ENCODE peak calls at places on chromosome 18, in ten cellular contexts. One of them, this sample, is unnamed.
A peak's percentile ranks its signal among the peaks of the same experiment; 100 is the strongest.

GRCh38 chr18:5294113-5294617 is 1.4 kb downstream of the ZBTB14 start:
- DNase-seq in HepG2: no peak
- DNase-seq in sigmoid colon: peak; percentile 73
- DNase-seq in K562: peak; percentile 16
- DNase-seq in A549: no peak
- DNase-seq in upper lobe of left lung: no peak
- DNase-seq in stomach: peak; percentile 61
- DNase-seq in ovary: no peak
- DNase-seq in H1: no peak
- DNase-seq in transverse colon: peak; percentile 73
- DNase-seq in this sample: peak; percentile 20

GRCh38 chr18:25164211-25164836 is 187.6 kb downstream of the ZNF521 start:
- DNase-seq in stomach: no peak
- DNase-seq in sigmoid colon: no peak
- DNase-seq in HepG2: no peak
- DNase-seq in ovary: no peak
- DNase-seq in A549: no peak
- DNase-seq in upper lobe of left lung: no peak
- DNase-seq in H1: no peak
- DNase-seq in K562: no peak
- DNase-seq in transverse colon: no peak
- DNase-seq in this sample: no peak

GRCh38 chr18:37778417-37779165 is 213.0 kb upstream of the CELF4 start:
- DNase-seq in K562: peak; percentile 58
- DNase-seq in sigmoid colon: no peak
- DNase-seq in HepG2: peak; percentile 37
- DNase-seq in H1: peak; percentile 84
- DNase-seq in transverse colon: peak; percentile 43
- DNase-seq in A549: peak; percentile 13
- DNase-seq in ovary: no peak
- DNase-seq in stomach: peak; percentile 46
- DNase-seq in upper lobe of left lung: peak; percentile 77
- DNase-seq in this sample: no peak

GRCh38 chr18:76246579-76246978 is 248.5 kb downstream of the ZNF516 start:
- DNase-seq in A549: no peak
- DNase-seq in sigmoid colon: no peak
- DNase-seq in HepG2: no peak
- DNase-seq in K562: no peak
- DNase-seq in ovary: no peak
- DNase-seq in stomach: no peak
- DNase-seq in transverse colon: no peak
- DNase-seq in H1: no peak
- DNase-seq in upper lobe of left lung: no peak
- DNase-seq in this sample: no peak

GRCh38 chr18:23994361-23994902 is 20.1 kb upstream of the TTC39C start:
- DNase-seq in upper lobe of left lung: no peak
- DNase-seq in transverse colon: peak; percentile 30
- DNase-seq in sigmoid colon: peak; percentile 80
- DNase-seq in K562: no peak
- DNase-seq in stomach: no peak
- DNase-seq in ovary: peak; percentile 42
- DNase-seq in H1: no peak
- DNase-seq in A549: no peak
- DNase-seq in HepG2: peak; percentile 52
- DNase-seq in this sample: peak; percentile 21

GRCh38 chr18:11726556-11726955 is 37.5 kb downstream of the GNAL start:
- DNase-seq in transverse colon: no peak
- DNase-seq in K562: no peak
- DNase-seq in sigmoid colon: no peak
- DNase-seq in H1: no peak
- DNase-seq in stomach: no peak
- DNase-seq in ovary: no peak
- DNase-seq in A549: no peak
- DNase-seq in upper lobe of left lung: no peak
- DNase-seq in HepG2: no peak
- DNase-seq in this sample: no peak

GRCh38 chr18:66599190-66599589 is 4.7 kb downstream of the CDH19 start:
- DNase-seq in H1: no peak
- DNase-seq in stomach: no peak
- DNase-seq in transverse colon: no peak
- DNase-seq in ovary: no peak
- DNase-seq in A549: no peak
- DNase-seq in sigmoid colon: no peak
- DNase-seq in K562: no peak
- DNase-seq in upper lobe of left lung: no peak
- DNase-seq in HepG2: peak; percentile 69
- DNase-seq in this sample: no peak

GRCh38 chr18:56984731-56985130 is 162.2 kb upstream of the BOD1L2 start:
- DNase-seq in K562: no peak
- DNase-seq in ovary: no peak
- DNase-seq in sigmoid colon: no peak
- DNase-seq in H1: no peak
- DNase-seq in stomach: no peak
- DNase-seq in HepG2: peak; percentile 2
- DNase-seq in A549: no peak
- DNase-seq in transverse colon: no peak
- DNase-seq in upper lobe of left lung: no peak
- DNase-seq in this sample: no peak

GRCh38 chr18:50982802-50983179 is 15.0 kb downstream of the ELAC1 start:
- DNase-seq in A549: no peak
- DNase-seq in stomach: no peak
- DNase-seq in HepG2: no peak
- DNase-seq in ovary: no peak
- DNase-seq in transverse colon: no peak
- DNase-seq in K562: no peak
- DNase-seq in sigmoid colon: no peak
- DNase-seq in upper lobe of left lung: no peak
- DNase-seq in H1: no peak
- DNase-seq in this sample: no peak

GRCh38 chr18:77131100-77131651 is 1.4 kb downstream of the MBP start:
- DNase-seq in H1: no peak
- DNase-seq in stomach: no peak
- DNase-seq in transverse colon: peak; percentile 46
- DNase-seq in HepG2: no peak
- DNase-seq in ovary: peak; percentile 38
- DNase-seq in upper lobe of left lung: peak; percentile 89
- DNase-seq in K562: no peak
- DNase-seq in A549: no peak
- DNase-seq in sigmoid colon: peak; percentile 64
- DNase-seq in this sample: peak; percentile 44

GRCh38 chr18:22609642-22610041 is 191.9 kb upstream of the CTAGE1 start:
- DNase-seq in HepG2: peak; percentile 16
- DNase-seq in A549: peak; percentile 27
- DNase-seq in K562: no peak
- DNase-seq in transverse colon: peak; percentile 47
- DNase-seq in H1: no peak
- DNase-seq in sigmoid colon: no peak
- DNase-seq in stomach: peak; percentile 66
- DNase-seq in upper lobe of left lung: no peak
- DNase-seq in ovary: no peak
- DNase-seq in this sample: no peak

GRCh38 chr18:58216071-58216471 is 172.0 kb downstream of the NEDD4L start:
- DNase-seq in transverse colon: peak; percentile 44
- DNase-seq in K562: no peak
- DNase-seq in A549: no peak
- DNase-seq in ovary: peak; percentile 17
- DNase-seq in HepG2: no peak
- DNase-seq in stomach: no peak
- DNase-seq in upper lobe of left lung: no peak
- DNase-seq in H1: peak; percentile 46
- DNase-seq in sigmoid colon: no peak
- DNase-seq in this sample: no peak

GRCh38 chr18:35525795-35526475 is 28.2 kb upstream of the INO80C start:
- DNase-seq in stomach: no peak
- DNase-seq in A549: no peak
- DNase-seq in ovary: no peak
- DNase-seq in HepG2: no peak
- DNase-seq in H1: no peak
- DNase-seq in transverse colon: no peak
- DNase-seq in upper lobe of left lung: no peak
- DNase-seq in sigmoid colon: no peak
- DNase-seq in K562: no peak
- DNase-seq in this sample: no peak

GRCh38 chr18:77132369-77133050 is at the start of gene MBP:
- DNase-seq in transverse colon: peak; percentile 92
- DNase-seq in K562: no peak
- DNase-seq in upper lobe of left lung: peak; percentile 96
- DNase-seq in H1: no peak
- DNase-seq in HepG2: no peak
- DNase-seq in sigmoid colon: peak; percentile 82
- DNase-seq in ovary: peak; percentile 67
- DNase-seq in stomach: peak; percentile 93
- DNase-seq in A549: no peak
- DNase-seq in this sample: no peak

GRCh38 chr18:10064267-10064666 is 150.5 kb downstream of the VAPA start:
- DNase-seq in HepG2: no peak
- DNase-seq in stomach: no peak
- DNase-seq in sigmoid colon: no peak
- DNase-seq in ovary: no peak
- DNase-seq in K562: no peak
- DNase-seq in upper lobe of left lung: no peak
- DNase-seq in H1: no peak
- DNase-seq in A549: no peak
- DNase-seq in transverse colon: no peak
- DNase-seq in this sample: no peak

GRCh38 chr18:55334875-55335274 is 253.1 kb downstream of the TCF4 start:
- DNase-seq in ovary: no peak
- DNase-seq in K562: no peak
- DNase-seq in HepG2: no peak
- DNase-seq in transverse colon: peak; percentile 16
- DNase-seq in H1: no peak
- DNase-seq in A549: no peak
- DNase-seq in sigmoid colon: peak; percentile 71
- DNase-seq in stomach: no peak
- DNase-seq in upper lobe of left lung: no peak
- DNase-seq in this sample: peak; percentile 62

GRCh38 chr18:79746730-79747129 is 51.0 kb upstream of the KCNG2 start:
- DNase-seq in upper lobe of left lung: no peak
- DNase-seq in ovary: no peak
- DNase-seq in sigmoid colon: peak; percentile 33
- DNase-seq in K562: no peak
- DNase-seq in transverse colon: no peak
- DNase-seq in stomach: no peak
- DNase-seq in HepG2: no peak
- DNase-seq in H1: no peak
- DNase-seq in A549: no peak
- DNase-seq in this sample: no peak
- H3K4me1 ChIP-seq in upper lobe of left lung: no peaks in the 10 kb centered on the region
- H3K4me1 ChIP-seq in ovary: no peaks in the 10 kb centered on the region
- H3K4me1 ChIP-seq in sigmoid colon: no peaks in the 10 kb centered on the region
- H3K4me1 ChIP-seq in K562: no peaks in the 10 kb centered on the region
- H3K4me1 ChIP-seq in transverse colon: peaks cover 5% of the 10 kb centered on the region
- H3K4me1 ChIP-seq in stomach: no peaks in the 10 kb centered on the region
- H3K4me1 ChIP-seq in HepG2: no peaks in the 10 kb centered on the region
- H3K4me1 ChIP-seq in H1: no peaks in the 10 kb centered on the region
- H3K4me1 ChIP-seq in A549: no peaks in the 10 kb centered on the region
- H3K4me1 ChIP-seq in this sample: no peaks in the 10 kb centered on the region

DNA sequence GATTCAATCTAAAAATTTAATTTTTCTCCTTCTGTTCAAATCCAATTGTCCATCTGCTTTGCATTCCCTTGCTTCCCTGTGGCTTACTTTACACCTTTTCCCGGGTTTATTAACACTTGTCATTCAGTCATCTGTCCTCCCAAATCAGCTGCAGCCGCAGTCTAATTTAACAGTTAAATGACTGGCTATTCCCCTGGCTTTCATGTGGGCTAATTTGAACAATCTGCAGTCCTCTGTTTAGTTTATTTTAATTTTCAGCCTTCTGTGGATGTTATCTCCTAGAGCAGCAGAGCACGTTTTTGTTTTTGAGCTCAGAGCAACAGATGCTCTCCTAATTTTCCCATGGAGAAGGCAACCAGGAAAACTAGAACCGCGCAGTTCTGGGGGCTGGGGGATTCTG is 55.0 kb downstream of the MEP1B start:
- DNase-seq in HepG2: no peak
- DNase-seq in stomach: no peak
- DNase-seq in ovary: no peak
- DNase-seq in A549: no peak
- DNase-seq in H1: no peak
- DNase-seq in upper lobe of left lung: no peak
- DNase-seq in K562: no peak
- DNase-seq in sigmoid colon: no peak
- DNase-seq in transverse colon: no peak
- DNase-seq in this sample: no peak
- TF ChIP-seq POLR2A in HepG2: no peak
- TF ChIP-seq POLR2A in stomach: no peak
- TF ChIP-seq POLR2A in ovary: no peak
- TF ChIP-seq POLR2A in A549: no peak
- TF ChIP-seq POLR2A in H1: no peak
- TF ChIP-seq POLR2A in upper lobe of left lung: no peak
- TF ChIP-seq POLR2A in K562: no peak
- TF ChIP-seq POLR2A in sigmoid colon: no peak
- TF ChIP-seq POLR2A in transverse colon: no peak
- TF ChIP-seq POLR2A in this sample: no peak

GRCh38 chr18:39591647-39592046 is 2026.0 kb upstream of the CELF4 start:
- DNase-seq in H1: peak; percentile 61
- DNase-seq in upper lobe of left lung: no peak
- DNase-seq in K562: no peak
- DNase-seq in HepG2: no peak
- DNase-seq in stomach: no peak
- DNase-seq in sigmoid colon: no peak
- DNase-seq in ovary: no peak
- DNase-seq in A549: no peak
- DNase-seq in transverse colon: no peak
- DNase-seq in this sample: no peak
- TF ChIP-seq EP300 in H1: no peak
- TF ChIP-seq EP300 in upper lobe of left lung: no peak
- TF ChIP-seq EP300 in K562: no peak
- TF ChIP-seq EP300 in HepG2: no peak
- TF ChIP-seq EP300 in stomach: no peak
- TF ChIP-seq EP300 in sigmoid colon: no peak
- TF ChIP-seq EP300 in ovary: no peak
- TF ChIP-seq EP300 in A549: no peak
- TF ChIP-seq EP300 in transverse colon: no peak
- TF ChIP-seq EP300 in this sample: no peak

GRCh38 chr18:2644535-2644934 is 11.0 kb upstream of the SMCHD1 start:
- DNase-seq in H1: no peak
- DNase-seq in transverse colon: no peak
- DNase-seq in stomach: no peak
- DNase-seq in K562: no peak
- DNase-seq in A549: no peak
- DNase-seq in ovary: no peak
- DNase-seq in upper lobe of left lung: no peak
- DNase-seq in HepG2: no peak
- DNase-seq in sigmoid colon: no peak
- DNase-seq in this sample: no peak

GRCh38 chr18:2641638-2642037 is 13.9 kb upstream of the SMCHD1 start:
- DNase-seq in K562: no peak
- DNase-seq in HepG2: no peak
- DNase-seq in sigmoid colon: no peak
- DNase-seq in upper lobe of left lung: no peak
- DNase-seq in A549: no peak
- DNase-seq in H1: no peak
- DNase-seq in ovary: no peak
- DNase-seq in transverse colon: no peak
- DNase-seq in stomach: no peak
- DNase-seq in this sample: no peak

DNA sequence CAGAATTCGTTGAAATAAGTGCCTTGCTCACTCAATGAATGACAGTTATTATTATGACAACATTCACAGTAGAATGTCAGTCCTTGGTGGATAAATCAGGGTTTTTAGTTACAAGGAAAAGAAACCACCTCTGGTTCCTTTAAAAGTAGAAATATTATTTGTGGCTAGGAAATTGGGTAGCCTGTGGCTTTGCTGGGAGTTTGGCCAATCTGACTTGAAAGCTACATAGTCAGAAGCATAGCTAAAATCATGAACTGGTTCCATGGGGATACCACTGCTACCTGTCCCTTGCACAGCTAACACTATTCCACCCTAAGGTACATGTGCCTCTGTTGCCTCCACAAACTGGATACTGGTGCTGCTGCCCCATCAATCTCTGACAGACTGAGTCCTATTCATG is 12.8 kb upstream of the SMCHD1 start:
- DNase-seq in H1: no peak
- DNase-seq in A549: no peak
- DNase-seq in stomach: no peak
- DNase-seq in transverse colon: no peak
- DNase-seq in K562: no peak
- DNase-seq in ovary: no peak
- DNase-seq in sigmoid colon: no peak
- DNase-seq in upper lobe of left lung: no peak
- DNase-seq in HepG2: no peak
- DNase-seq in this sample: no peak
- H3K4me1 ChIP-seq in H1: no peaks in the 10 kb centered on the region
- H3K4me1 ChIP-seq in A549: no peaks in the 10 kb centered on the region
- H3K4me1 ChIP-seq in stomach: no peaks in the 10 kb centered on the region
- H3K4me1 ChIP-seq in transverse colon: peaks cover under 1% of the 10 kb centered on the region
- H3K4me1 ChIP-seq in K562: no peaks in the 10 kb centered on the region
- H3K4me1 ChIP-seq in ovary: no peaks in the 10 kb centered on the region
- H3K4me1 ChIP-seq in sigmoid colon: no peaks in the 10 kb centered on the region
- H3K4me1 ChIP-seq in upper lobe of left lung: peaks cover 12% of the 10 kb centered on the region
- H3K4me1 ChIP-seq in HepG2: peaks cover 25% of the 10 kb centered on the region
- H3K4me1 ChIP-seq in this sample: peaks cover 7% of the 10 kb centered on the region